ENCODE peak calls at places on chromosomes 13 and 19, in seven cellular contexts. L is fibroblast of mammary gland, C is cardiac fibroblast, T is H9, X is retinal pigment epithelial cell, N is HL-60, H is type B pancreatic cell. J is an unnamed sample.

GRCh38 chr13:40895715-40896184 is 106.3 kb downstream of the SLC25A15 start:
- DNase-seq in L (no peak), C (no peak), T (no peak), X (peak; percentile 41), N (no peak), H (no peak), J (no peak)

GRCh38 chr19:3692141-3693029 is 7.9 kb downstream of the PIP5K1C start:
- DNase-seq in L (no peak), C (no peak), T (no peak), X (no peak), N (no peak), H (no peak), J (no peak)

GRCh38 chr19:867301-867793 is 7.9 kb downstream of the CFD start:
- DNase-seq in L (no peak), C (no peak), T (no peak), X (no peak), N (no peak), H (no peak), J (no peak)

GRCh38 chr19:18156841-18157464 is 4.0 kb downstream of the PIK3R2 start:
- DNase-seq in L (peak; percentile 87), C (peak; percentile 88), T (no peak), X (peak; percentile 86), N (no peak), H (no peak), J (peak; percentile 65)

GRCh38 chr19:13817615-13818371 is 22.6 kb downstream of the ZSWIM4 start:
- DNase-seq in L (no peak), C (no peak), T (peak; percentile 100), X (no peak), N (no peak), H (no peak), J (no peak)

GRCh38 chr13:109385161-109385560 is 401.2 kb downstream of the IRS2 start:
- DNase-seq in L (peak; percentile 57), C (peak; percentile 44), T (no peak), X (no peak), N (peak; percentile 52), H (no peak), J (peak; percentile 54)

GRCh38 chr19:17778621-17779280 is 16.2 kb upstream of the B3GNT3 start:
- DNase-seq in L (no peak), C (no peak), T (peak; percentile 71), X (no peak), N (no peak), H (no peak), J (no peak)

GRCh38 chr13:113616991-113617749 is 32.6 kb downstream of the TFDP1 start:
- DNase-seq in L (no peak), C (no peak), T (peak; percentile 61), X (peak; percentile 35), N (peak; percentile 35), H (no peak), J (no peak)

GRCh38 chr13:99307648-99308339 is 595 bp upstream of the GPR183 start:
- DNase-seq in L (peak; percentile 83), C (peak; percentile 83), T (no peak), X (peak; percentile 64), N (no peak), H (no peak), J (peak; percentile 83)

GRCh38 chr13:24995225-24995804 is 100.6 kb upstream of the PABPC3 start:
- DNase-seq in L (peak; percentile 84), C (peak; percentile 92), T (peak; percentile 78), X (no peak), N (no peak), H (no peak), J (peak; percentile 77)

GRCh38 chr19:48872182-48872883 is at the start of gene PPP1R15A:
- DNase-seq in L (peak; percentile 97), C (peak; percentile 99), T (peak; percentile 98), X (peak; percentile 84), N (peak; percentile 98), H (peak; percentile 99), J (peak; percentile 98)
- TF ChIP-seq CTCF in L (no peak), C (no peak), T (no peak), X (no peak), N (no peak), H (peak; percentile 35), J (no peak)

GRCh38 chr19:9885077-9885552 is 50.0 kb downstream of the PIN1 start:
- DNase-seq in L (peak; percentile 70), C (peak; percentile 54), T (no peak), X (no peak), N (no peak), H (no peak), J (peak; percentile 10)
- TF ChIP-seq CTCF in L (peak; percentile 56), C (peak; percentile 57), T (peak; percentile 46), X (peak; percentile 17), N (no peak), H (no peak), J (peak; percentile 64)

GRCh38 chr19:38899447-38900219 is at the start of the genes NFKBIB and SIRT2:
- DNase-seq in L (peak; percentile 99), C (peak; percentile 100), T (peak; percentile 100), X (peak; percentile 99), N (peak; percentile 100), H (peak; percentile 96), J (peak; percentile 100)
- TF ChIP-seq CTCF in L (no peak), C (no peak), T (no peak), X (no peak), N (no peak), H (no peak), J (no peak)

GRCh38 chr19:48418317-48419064 is 25.0 kb downstream of the GRIN2D start:
- DNase-seq in L (peak; percentile 50), C (no peak), T (peak; percentile 41), X (no peak), N (no peak), H (no peak), J (peak; percentile 40)
- TF ChIP-seq CTCF in L (no peak), C (no peak), T (peak; percentile 27), X (no peak), N (no peak), H (no peak), J (no peak)

GRCh38 chr19:2333807-2334211 is 5.3 kb downstream of the SPPL2B start:
- DNase-seq in L (no peak), C (no peak), T (no peak), X (no peak), N (no peak), H (no peak), J (no peak)
- TF ChIP-seq CTCF in L (no peak), C (no peak), T (peak; percentile 39), X (peak; percentile 23), N (no peak), H (peak; percentile 30), J (no peak)

DNA sequence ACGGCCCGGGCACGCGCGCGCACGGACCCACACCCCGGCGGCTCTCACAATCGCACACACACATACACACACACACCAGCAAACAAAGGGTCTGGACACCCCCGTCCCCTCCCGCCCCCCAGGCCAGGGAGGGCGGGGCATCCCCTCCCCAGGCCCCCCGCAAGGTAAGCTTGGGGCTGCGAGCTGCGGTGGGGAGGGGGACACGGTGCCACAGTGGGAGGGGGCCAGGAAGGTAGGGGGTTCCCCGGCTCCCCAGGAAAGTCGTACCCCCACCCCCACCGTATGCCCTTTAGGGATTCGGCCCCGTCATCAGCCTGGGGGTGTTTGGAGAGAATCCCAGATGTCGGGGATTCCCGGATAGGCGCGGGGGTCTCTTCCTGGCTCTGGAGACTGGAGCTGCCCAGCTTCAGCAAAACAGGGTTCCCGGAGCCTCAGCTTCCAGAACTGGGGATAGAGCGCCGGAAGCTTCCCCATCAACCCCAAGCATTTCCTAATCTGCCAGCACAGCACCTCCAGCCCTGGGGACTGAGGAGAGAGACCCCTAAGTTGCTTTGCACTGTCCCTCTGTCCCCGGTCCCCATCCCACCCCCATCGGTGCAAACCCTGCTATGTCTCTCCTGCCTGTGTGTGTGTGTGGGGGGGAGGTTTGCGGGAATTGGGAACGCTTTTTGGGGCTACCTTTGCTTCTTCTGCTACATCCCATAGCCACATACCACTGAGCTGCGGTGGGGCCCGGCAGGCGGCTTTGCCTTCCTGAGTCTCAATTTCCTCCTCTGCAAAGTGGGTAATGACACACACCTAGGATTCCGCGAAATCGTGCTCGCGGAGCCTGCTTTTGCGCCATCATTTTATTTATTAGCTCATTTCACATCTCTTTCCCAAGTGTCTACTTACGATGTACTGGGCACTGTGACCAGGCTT is 1.8 kb upstream of the CDC37 start:
- DNase-seq in L (no peak), C (no peak), T (no peak), X (no peak), N (no peak), H (no peak), J (no peak)
- TF ChIP-seq CTCF in L (no peak), C (no peak), T (no peak), X (no peak), N (no peak), H (no peak), J (no peak)

GRCh38 chr13:95564091-95564490 is 11.6 kb downstream of the CLDN10 start:
- DNase-seq in L (peak; percentile 10), C (no peak), T (no peak), X (no peak), N (no peak), H (no peak), J (peak; percentile 7)
- TF ChIP-seq CTCF in L (peak; percentile 15), C (peak; percentile 7), T (peak; percentile 34), X (peak; percentile 3), N (no peak), H (no peak), J (peak; percentile 31)